ENCODE peak calls at places on chromosomes 7 and 10, in ten cellular contexts. A, Q, I, H, F, X, K, L, R and D are unnamed samples.

GRCh38 chr10:16644146-16644545 is 122.5 kb upstream of the C1QL3 start:
- DNase-seq in A (no peak), Q (no peak), I (no peak), H (no peak), F (no peak), X (peak), K (no peak), L (peak), R (peak), D (no peak)

GRCh38 chr10:127398140-127398966 is 150.8 kb upstream of the NPS start:
- DNase-seq in A (no peak), Q (no peak), I (no peak), H (no peak), F (no peak), X (peak), K (no peak), L (peak), R (peak), D (no peak)

GRCh38 chr10:117432866-117433265 is 57.6 kb upstream of the PDZD8 start:
- DNase-seq in A (no peak), Q (no peak), I (no peak), H (no peak), F (no peak), X (no peak), K (no peak), L (no peak), R (no peak), D (no peak)

GRCh38 chr10:35949820-35950219 is 307.7 kb upstream of the FZD8 start:
- DNase-seq in A (no peak), Q (no peak), I (no peak), H (no peak), F (no peak), X (no peak), K (no peak), L (no peak), R (no peak), D (no peak)

GRCh38 chr10:99917963-99918825 is 91.6 kb downstream of the DNMBP start:
- DNase-seq in A (no peak), Q (no peak), I (no peak), H (peak), F (no peak), X (no peak), K (no peak), L (peak), R (peak), D (no peak)

GRCh38 chr10:81872206-81872605 is 2.8 kb upstream of the NRG3 start:
- DNase-seq in A (no peak), Q (no peak), I (no peak), H (no peak), F (no peak), X (no peak), K (no peak), L (peak), R (peak), D (no peak)

GRCh38 chr7:150955519-150956394 is 22.4 kb downstream of the KCNH2 start:
- DNase-seq in A (no peak), Q (no peak), I (no peak), H (no peak), F (no peak), X (no peak), K (no peak), L (no peak), R (peak), D (no peak)

GRCh38 chr10:43849551-43849950 is 200.9 kb upstream of the ZNF32 start:
- DNase-seq in A (no peak), Q (peak), I (no peak), H (no peak), F (no peak), X (no peak), K (no peak), L (no peak), R (no peak), D (no peak)

GRCh38 chr7:95317546-95317945 is 6.8 kb downstream of the PON1 start:
- DNase-seq in A (no peak), Q (no peak), I (no peak), H (no peak), F (peak), X (no peak), K (no peak), L (no peak), R (no peak), D (no peak)

GRCh38 chr7:55488221-55488620 is 84.1 kb downstream of the VOPP1 start:
- DNase-seq in A (no peak), Q (no peak), I (no peak), H (no peak), F (no peak), X (no peak), K (no peak), L (peak), R (no peak), D (no peak)

GRCh38 chr10:99551158-99551557 is 18.4 kb downstream of the NKX2-3 start:
- DNase-seq in A (no peak), Q (no peak), I (no peak), H (no peak), F (peak), X (peak), K (no peak), L (peak), R (peak), D (no peak)

GRCh38 chr10:79139124-79139835 is 70.5 kb downstream of the ZMIZ1 start:
- DNase-seq in A (no peak), Q (no peak), I (peak), H (no peak), F (no peak), X (no peak), K (no peak), L (peak), R (peak), D (peak)